ENCODE peak calls at places on chromosomes 13 and 19, in ten cellular contexts. H is lower leg skin; Q is IMR-90; I is CD4-positive, alpha-beta memory T cell; V is HFF-Myc; J is CD8-positive, alpha-beta memory T cell; E is uterus; X is psoas muscle; C is ovary; D is choroid plexus epithelial cell. F is an unnamed sample.

GRCh38 chr13:77034883-77035282 is 7.9 kb upstream of the FBXL3 start:
- DNase-seq in H (no peak), Q (peak), I (no peak), V (no peak), J (no peak), E (no peak), X (no peak), C (no peak), D (peak), F (no peak)

GRCh38 chr13:97913206-97913605 is 40.3 kb upstream of the IPO5 start:
- DNase-seq in H (no peak), Q (no peak), I (no peak), V (no peak), J (no peak), E (no peak), X (no peak), C (no peak), D (no peak), F (no peak)

GRCh38 chr19:19632661-19633060 is 4.6 kb upstream of the LPAR2 start:
- DNase-seq in H (no peak), Q (no peak), I (no peak), V (no peak), J (no peak), E (no peak), X (no peak), C (no peak), D (no peak), F (no peak)

GRCh38 chr13:89204435-89204834 is 1533.3 kb downstream of the SLITRK5 start:
- DNase-seq in H (no peak), Q (no peak), I (no peak), V (no peak), J (no peak), E (no peak), X (no peak), C (no peak), D (no peak), F (no peak)

GRCh38 chr13:61608138-61608537 is 192.5 kb upstream of the PCDH20 start:
- DNase-seq in H (no peak), Q (no peak), I (no peak), V (no peak), J (no peak), E (no peak), X (no peak), C (no peak), D (no peak), F (no peak)

GRCh38 chr19:17358395-17358794 is 18.7 kb downstream of the PLVAP start:
- DNase-seq in H (peak), Q (no peak), I (no peak), V (no peak), J (no peak), E (peak), X (peak), C (no peak), D (peak), F (no peak)

GRCh38 chr19:3186377-3186688 is 603 bp downstream of the NCLN start:
- DNase-seq in H (no peak), Q (no peak), I (no peak), V (no peak), J (no peak), E (no peak), X (no peak), C (peak), D (no peak), F (no peak)

GRCh38 chr13:23778879-23779278 is 110.3 kb downstream of the MIPEP start:
- DNase-seq in H (no peak), Q (peak), I (no peak), V (no peak), J (no peak), E (no peak), X (no peak), C (no peak), D (peak), F (no peak)

GRCh38 chr13:99104396-99104795 is 96.3 kb upstream of the UBAC2 start:
- DNase-seq in H (no peak), Q (no peak), I (no peak), V (no peak), J (no peak), E (no peak), X (no peak), C (no peak), D (no peak), F (no peak)

GRCh38 chr13:111474136-111475002 is 153.9 kb downstream of the TEX29 start:
- DNase-seq in H (no peak), Q (peak), I (peak), V (peak), J (no peak), E (no peak), X (no peak), C (no peak), D (peak), F (no peak)

GRCh38 chr19:49639401-49640112 is 386 bp downstream of the RRAS start:
- DNase-seq in H (peak), Q (no peak), I (no peak), V (no peak), J (peak), E (peak), X (no peak), C (peak), D (no peak), F (no peak)

GRCh38 chr19:3687774-3688706 is 12.2 kb downstream of the PIP5K1C start:
- DNase-seq in H (no peak), Q (no peak), I (peak), V (no peak), J (no peak), E (no peak), X (no peak), C (peak), D (peak), F (no peak)

GRCh38 chr13:40626566-40626965 is 39.9 kb downstream of the FOXO1 start:
- DNase-seq in H (no peak), Q (no peak), I (no peak), V (no peak), J (no peak), E (no peak), X (no peak), C (no peak), D (no peak), F (no peak)

GRCh38 chr19:14333101-14333871 is 48.0 kb upstream of the ADGRE5 start:
- DNase-seq in H (no peak), Q (no peak), I (no peak), V (no peak), J (no peak), E (no peak), X (no peak), C (no peak), D (peak), F (no peak)
- H3K4me3 ChIP-seq in H (no peak), Q (no peak), I (no peak), V (peak), J (peak), E (peak), X (peak), C (peak), D (peak), F (peak)

GRCh38 chr19:32257326-32258073 is 87.9 kb upstream of the ZNF507 start:
- DNase-seq in H (no peak), Q (no peak), I (no peak), V (no peak), J (no peak), E (no peak), X (no peak), C (no peak), D (no peak), F (no peak)

GRCh38 chr19:32254128-32254527 is 91.3 kb upstream of the ZNF507 start:
- DNase-seq in H (no peak), Q (no peak), I (no peak), V (no peak), J (no peak), E (no peak), X (no peak), C (no peak), D (no peak), F (no peak)

GRCh38 chr19:32258167-32258566 is 87.2 kb upstream of the ZNF507 start:
- DNase-seq in H (no peak), Q (no peak), I (no peak), V (no peak), J (no peak), E (no peak), X (no peak), C (no peak), D (no peak), F (no peak)

GRCh38 chr19:32255566-32256295 is 89.7 kb upstream of the ZNF507 start:
- DNase-seq in H (no peak), Q (no peak), I (no peak), V (no peak), J (no peak), E (no peak), X (no peak), C (no peak), D (no peak), F (no peak)

DNA sequence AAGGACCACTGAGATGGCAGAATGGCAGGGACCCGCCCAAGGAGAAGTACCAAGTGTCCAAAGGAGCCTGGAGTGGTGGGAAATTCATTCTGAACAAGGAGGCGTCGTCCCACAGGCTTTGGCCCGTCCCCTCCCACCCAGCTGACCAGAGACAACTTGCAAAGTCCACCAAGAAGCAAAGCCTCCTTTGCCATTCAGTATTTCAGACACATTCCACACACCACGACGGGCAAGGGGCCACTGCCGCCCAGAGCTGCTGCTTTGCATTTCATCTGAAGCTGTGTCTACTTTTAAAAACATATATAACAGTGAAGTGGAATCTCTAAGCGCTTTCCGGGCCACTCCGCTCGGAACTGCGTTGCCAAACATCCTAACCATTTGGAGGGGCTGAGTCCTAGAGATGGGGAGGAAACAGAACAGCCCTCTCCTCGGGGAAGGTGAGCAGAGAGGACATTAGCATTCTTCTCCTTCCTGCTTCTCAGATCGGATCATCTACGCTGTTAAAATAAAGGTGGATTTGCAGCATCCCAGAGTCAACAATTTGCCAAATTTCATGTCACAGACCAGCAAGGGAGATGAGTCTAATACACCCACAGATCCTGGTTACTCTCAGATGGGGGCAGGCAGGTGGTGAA is 89.0 kb upstream of the ZNF507 start:
- DNase-seq in H (no peak), Q (no peak), I (no peak), V (no peak), J (no peak), E (no peak), X (no peak), C (no peak), D (no peak), F (no peak)
- H3K4me3 ChIP-seq in H (no peak), Q (no peak), I (no peak), V (no peak), J (no peak), E (no peak), X (no peak), C (no peak), D (no peak), F (no peak)

DNA sequence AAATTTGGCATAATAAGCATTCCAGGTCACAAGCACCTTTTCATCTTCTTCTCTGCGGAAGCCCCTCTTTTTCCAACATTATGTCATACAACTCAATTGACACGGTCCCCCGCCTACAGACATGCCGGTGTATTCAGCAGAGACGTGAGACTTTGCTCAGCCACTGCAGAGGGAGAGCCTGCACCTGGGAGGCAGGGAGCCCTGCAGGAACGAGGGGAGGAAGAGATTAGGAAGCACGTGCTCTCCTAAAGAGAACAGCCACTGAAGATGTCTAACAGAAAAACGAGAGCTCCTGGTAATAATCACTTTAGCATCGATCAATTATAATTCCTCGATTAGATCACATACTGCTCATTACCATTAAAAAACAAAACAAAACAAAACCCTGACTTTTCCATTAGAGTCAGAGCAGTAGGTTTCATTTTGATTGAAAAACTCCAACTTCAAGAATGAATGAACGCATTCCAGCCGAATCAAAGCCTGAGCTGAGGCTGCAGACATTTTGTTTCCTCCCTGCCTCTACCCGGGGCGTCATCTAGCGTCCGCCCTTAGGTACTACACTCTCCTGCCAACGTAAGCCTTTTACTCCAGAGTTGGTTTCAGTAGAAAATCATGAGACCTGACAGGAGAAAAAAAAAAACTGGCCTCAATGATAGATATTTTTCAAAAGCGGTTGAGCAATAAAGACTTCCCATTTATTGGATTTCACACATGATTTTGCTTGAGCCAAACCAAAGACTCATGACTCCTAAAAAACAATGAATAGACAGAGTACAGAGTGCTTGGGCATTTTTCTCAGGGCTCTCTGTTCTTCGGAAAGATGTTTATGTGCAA is 194.5 kb downstream of the KATNAL1 start:
- DNase-seq in H (peak), Q (peak), I (peak), V (peak), J (peak), E (peak), X (peak), C (peak), D (peak), F (peak)
- H3K4me3 ChIP-seq in H (no peak), Q (no peak), I (no peak), V (no peak), J (no peak), E (no peak), X (peak), C (no peak), D (no peak), F (no peak)

GRCh38 chr19:36528194-36528920 is at the start of gene ZNF260:
- DNase-seq in H (peak), Q (peak), I (peak), V (peak), J (peak), E (peak), X (peak), C (peak), D (peak), F (peak)

GRCh38 chr19:36528921-36529518 is 949 bp upstream of the ZNF260 start:
- DNase-seq in H (no peak), Q (no peak), I (no peak), V (no peak), J (peak), E (no peak), X (no peak), C (peak), D (no peak), F (no peak)

GRCh38 chr19:36527873-36528193 is 238 bp downstream of the ZNF260 start:
- DNase-seq in H (no peak), Q (no peak), I (no peak), V (no peak), J (no peak), E (no peak), X (no peak), C (no peak), D (no peak), F (no peak)

GRCh38 chr19:36524617-36525016 is 3.5 kb downstream of the ZNF260 start:
- DNase-seq in H (no peak), Q (no peak), I (no peak), V (no peak), J (no peak), E (no peak), X (no peak), C (no peak), D (no peak), F (no peak)

DNA sequence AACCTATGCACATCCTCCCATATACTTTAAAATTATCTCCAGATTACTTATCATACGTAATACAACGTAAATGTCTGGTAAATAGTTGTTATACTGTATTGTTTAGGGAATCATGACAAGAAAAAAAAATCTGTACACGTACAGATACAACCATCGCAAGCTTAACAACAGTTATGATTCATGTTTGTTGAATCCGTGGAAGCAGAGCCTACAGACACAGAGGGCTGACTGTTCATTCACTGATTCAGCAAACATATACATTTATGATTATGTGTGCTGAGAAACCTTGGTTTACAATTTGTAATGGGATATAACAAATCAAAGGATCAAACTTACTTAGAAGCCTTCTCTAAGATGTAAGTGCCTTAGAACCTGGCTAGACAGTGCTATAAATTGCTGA is 1.5 kb downstream of the ZNF260 start:
- DNase-seq in H (no peak), Q (no peak), I (no peak), V (no peak), J (no peak), E (no peak), X (no peak), C (no peak), D (peak), F (no peak)
- H3K4me3 ChIP-seq in H (no peak), Q (no peak), I (no peak), V (no peak), J (no peak), E (no peak), X (peak), C (no peak), D (no peak), F (no peak)

GRCh38 chr13:113186061-113186900 is 22.2 kb downstream of the PCID2 start:
- DNase-seq in H (no peak), Q (no peak), I (no peak), V (no peak), J (no peak), E (no peak), X (no peak), C (no peak), D (no peak), F (no peak)

GRCh38 chr13:113184568-113185440 is 23.7 kb downstream of the PCID2 start:
- DNase-seq in H (no peak), Q (no peak), I (no peak), V (no peak), J (peak), E (no peak), X (no peak), C (no peak), D (no peak), F (no peak)

GRCh38 chr13:113183450-113184129 is 24.9 kb downstream of the PCID2 start:
- DNase-seq in H (no peak), Q (no peak), I (no peak), V (no peak), J (no peak), E (no peak), X (no peak), C (no peak), D (peak), F (no peak)

GRCh38 chr13:113187905-113188595 is 20.4 kb downstream of the PCID2 start:
- DNase-seq in H (no peak), Q (peak), I (no peak), V (no peak), J (no peak), E (no peak), X (no peak), C (no peak), D (peak), F (no peak)

GRCh38 chr13:113187263-113187669 is 21.2 kb downstream of the PCID2 start:
- DNase-seq in H (peak), Q (peak), I (no peak), V (peak), J (no peak), E (peak), X (peak), C (no peak), D (peak), F (peak)
- H3K4me3 ChIP-seq in H (no peak), Q (peak), I (no peak), V (peak), J (no peak), E (no peak), X (no peak), C (no peak), D (peak), F (peak)

GRCh38 chr13:46182491-46182877 is 507 bp upstream of the LCP1 start:
- DNase-seq in H (no peak), Q (no peak), I (no peak), V (no peak), J (no peak), E (no peak), X (no peak), C (no peak), D (no peak), F (no peak)

GRCh38 chr13:46179576-46180368 is 2.2 kb downstream of the LCP1 start:
- DNase-seq in H (peak), Q (no peak), I (peak), V (no peak), J (peak), E (no peak), X (peak), C (no peak), D (no peak), F (no peak)

GRCh38 chr13:46183018-46183940 is 1.3 kb upstream of the LCP1 start:
- DNase-seq in H (no peak), Q (no peak), I (no peak), V (no peak), J (no peak), E (no peak), X (no peak), C (no peak), D (no peak), F (no peak)

GRCh38 chr13:46180393-46180792 is 1.6 kb downstream of the LCP1 start:
- DNase-seq in H (no peak), Q (no peak), I (no peak), V (no peak), J (no peak), E (no peak), X (no peak), C (no peak), D (no peak), F (no peak)

DNA sequence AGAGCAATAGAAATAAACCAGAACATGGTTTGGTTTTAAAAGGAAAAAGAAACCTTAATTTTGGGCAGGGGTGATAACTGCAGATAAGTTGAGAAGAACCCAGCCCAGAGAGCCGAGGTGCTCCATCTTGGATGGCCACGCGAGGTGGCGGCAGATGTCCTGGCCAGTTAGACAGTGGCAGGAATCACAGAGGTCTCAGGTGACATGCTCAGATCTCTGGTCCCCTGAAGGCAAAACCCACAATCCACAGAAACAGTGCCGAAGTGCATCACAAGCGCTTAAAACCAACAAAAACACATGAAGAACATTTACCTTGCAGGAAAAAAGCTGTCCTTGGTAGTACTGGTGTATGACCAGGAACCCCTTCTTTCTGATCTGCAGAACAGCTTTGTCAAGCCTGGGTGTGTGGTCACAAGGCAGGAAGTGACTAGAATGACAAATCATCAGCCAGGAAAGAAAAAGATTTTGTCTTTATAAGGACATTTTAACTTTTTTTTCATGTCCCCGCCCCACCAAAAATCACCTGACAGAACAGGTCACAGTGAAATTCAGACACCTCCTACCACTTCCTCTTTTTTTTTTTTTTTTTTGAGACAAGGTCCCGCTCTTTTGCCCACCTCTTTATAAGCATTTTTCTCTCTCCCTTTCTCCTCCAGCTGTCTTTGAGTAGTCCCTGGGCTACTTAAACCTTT is at the start of gene LCP1:
- DNase-seq in H (peak), Q (no peak), I (peak), V (no peak), J (peak), E (no peak), X (no peak), C (no peak), D (no peak), F (no peak)
- H3K4me3 ChIP-seq in H (peak), Q (no peak), I (peak), V (no peak), J (peak), E (no peak), X (peak), C (no peak), D (no peak), F (no peak)

DNA sequence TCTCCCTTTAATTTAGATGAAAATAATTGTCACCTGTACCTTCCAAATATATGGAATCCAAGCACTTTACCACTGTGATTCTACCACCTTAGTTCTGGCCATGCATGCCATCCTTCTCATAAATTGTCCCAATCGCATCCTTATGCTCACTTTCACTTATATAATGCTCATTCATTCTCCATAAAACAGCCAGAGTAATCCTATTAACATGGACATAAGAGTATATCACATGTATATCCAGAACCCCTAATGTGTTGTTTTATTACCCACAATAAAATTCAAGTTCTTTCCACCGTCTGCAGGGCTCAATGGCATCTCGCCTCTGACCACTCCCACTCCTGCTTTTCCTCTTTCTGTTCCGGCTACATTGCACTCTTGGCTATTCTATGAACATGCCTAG is 597.5 kb upstream of the MIR17HG start:
- DNase-seq in H (no peak), Q (no peak), I (no peak), V (no peak), J (no peak), E (no peak), X (no peak), C (no peak), D (no peak), F (no peak)
- H3K4me3 ChIP-seq in H (no peak), Q (no peak), I (no peak), V (no peak), J (no peak), E (no peak), X (no peak), C (no peak), D (no peak), F (no peak)

GRCh38 chr19:6772866-6773322 is 386 bp downstream of the VAV1 start:
- DNase-seq in H (no peak), Q (no peak), I (no peak), V (no peak), J (no peak), E (no peak), X (no peak), C (no peak), D (no peak), F (no peak)
- H3K4me3 ChIP-seq in H (peak), Q (no peak), I (peak), V (no peak), J (peak), E (no peak), X (peak), C (peak), D (no peak), F (no peak)

F was measured in BJ.